ENCODE peak calls at places on chromosome 7, in five cellular contexts. L is spleen, T is mammary epithelial cell, H is cardiac muscle cell, J is lung. N is an unnamed sample.
A peak's percentile ranks its signal among the peaks of the same experiment; 100 is the strongest.

GRCh38 chr7:76217942-76218566 is 16.4 kb downstream of the SRRM3 start:
- DNase-seq in T (no peak), L (no peak), H (no peak), J (no peak), N (no peak)

GRCh38 chr7:78993341-78993740 is 460.1 kb downstream of the MAGI2 start:
- DNase-seq in T (no peak), J (no peak), H (no peak), L (no peak), N (no peak)

GRCh38 chr7:30750574-30751256 is 1.2 kb upstream of the INMT start:
- DNase-seq in H (no peak), J (peak; percentile 64), L (no peak), T (no peak), N (no peak)

GRCh38 chr7:6476596-6477374 is 29.0 kb upstream of the DAGLB start:
- DNase-seq in H (no peak), J (no peak), T (no peak), L (no peak), N (no peak)

GRCh38 chr7:80491462-80491861 is 20.4 kb downstream of the GNAT3 start:
- DNase-seq in H (no peak), L (no peak), T (no peak), J (no peak), N (no peak)

GRCh38 chr7:137961200-137962177 is 40.4 kb downstream of the CREB3L2 start:
- DNase-seq in L (no peak), T (no peak), J (no peak), H (no peak), N (no peak)

GRCh38 chr7:83697814-83698530 is 49.0 kb upstream of the SEMA3E start:
- DNase-seq in T (no peak), J (no peak), L (no peak), H (no peak), N (no peak)

GRCh38 chr7:138235207-138235606 is 158.9 kb downstream of the AKR1D1 start:
- DNase-seq in J (no peak), L (no peak), H (no peak), T (no peak), N (peak; percentile 49)

GRCh38 chr7:107119376-107120100 is 49.3 kb upstream of the HBP1 start:
- DNase-seq in L (no peak), J (no peak), H (no peak), T (no peak), N (no peak)

GRCh38 chr7:22858640-22859561 is 36.3 kb upstream of the TOMM7 start:
- DNase-seq in L (no peak), H (no peak), J (no peak), T (peak; percentile 98), N (no peak)

GRCh38 chr7:82291931-82292330 is 151.6 kb downstream of the CACNA2D1 start:
- DNase-seq in H (no peak), L (no peak), T (peak; percentile 6), J (no peak), N (no peak)

GRCh38 chr7:146136357-146136875 is 19.8 kb downstream of the CNTNAP2 start:
- DNase-seq in T (no peak), H (no peak), J (no peak), L (no peak), N (no peak)

GRCh38 chr7:105876091-105876963 is at the start of gene ATXN7L1:
- DNase-seq in T (peak; percentile 96), H (peak; percentile 98), J (peak; percentile 93), L (peak; percentile 97), N (peak; percentile 95)

GRCh38 chr7:37016073-37016878 is 292.0 kb upstream of the AOAH start:
- DNase-seq in J (no peak), T (no peak), L (no peak), H (no peak), N (no peak)

GRCh38 chr7:101172005-101172853 is 6.9 kb upstream of the VGF start:
- DNase-seq in T (no peak), J (no peak), H (no peak), L (no peak), N (no peak)
- H3K27me3 ChIP-seq in T (peaks cover 33% of the 10 kb centered on the region), J (peaks cover 26% of the 10 kb centered on the region), H (peaks cover 100% of the 10 kb centered on the region), L (peaks cover 96% of the 10 kb centered on the region), N (peaks cover 100% of the 10 kb centered on the region)

GRCh38 chr7:39428221-39428620 is 138.0 kb upstream of the YAE1 start:
- DNase-seq in L (no peak), T (peak; percentile 43), J (no peak), H (no peak), N (no peak)

GRCh38 chr7:39431242-39431641 is 135.0 kb upstream of the YAE1 start:
- DNase-seq in L (no peak), H (no peak), J (no peak), T (no peak), N (no peak)

GRCh38 chr7:39429421-39429820 is 136.8 kb upstream of the YAE1 start:
- DNase-seq in J (no peak), L (no peak), H (no peak), T (no peak), N (no peak)

GRCh38 chr7:39432368-39432767 is 133.8 kb upstream of the YAE1 start:
- DNase-seq in L (no peak), T (no peak), H (no peak), J (no peak), N (no peak)

GRCh38 chr7:39430441-39430840 is 135.8 kb upstream of the YAE1 start:
- DNase-seq in T (no peak), J (no peak), L (no peak), H (no peak), N (no peak)
- H3K4me1 ChIP-seq in T (peaks cover 6% of the 10 kb centered on the region), J (no peaks in the 10 kb centered on the region), L (no peaks in the 10 kb centered on the region), H (no peaks in the 10 kb centered on the region), N (no peaks in the 10 kb centered on the region)

GRCh38 chr7:118217068-118217715 is 7.3 kb upstream of the ANKRD7 start:
- DNase-seq in H (no peak), J (no peak), T (no peak), L (no peak), N (no peak)
- H3K27me3 ChIP-seq in H (no peaks in the 10 kb centered on the region), J (no peaks in the 10 kb centered on the region), T (no peaks in the 10 kb centered on the region), L (no peaks in the 10 kb centered on the region), N (peaks cover 7% of the 10 kb centered on the region)

DNA sequence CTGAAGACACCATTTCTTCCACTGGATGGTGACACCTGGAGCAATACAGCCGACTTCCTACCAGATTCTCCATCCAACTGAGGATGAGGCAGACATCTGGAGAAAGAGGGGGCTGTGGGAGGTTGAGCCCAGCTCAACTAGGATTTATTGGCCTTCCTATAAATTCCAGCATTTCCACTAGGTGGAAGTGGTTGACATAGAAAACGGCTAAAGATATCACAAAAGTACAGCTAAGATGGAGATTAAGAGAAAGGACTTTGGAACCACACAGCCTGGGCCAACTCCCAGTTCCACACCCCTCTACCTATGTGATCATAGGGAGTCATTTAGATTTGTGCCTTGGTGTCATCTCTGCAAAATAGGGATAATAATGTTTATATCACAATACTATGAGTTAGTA is 61.3 kb upstream of the CAV2 start:
- DNase-seq in J (no peak), H (no peak), T (no peak), L (no peak), N (peak; percentile 33)
- H3K4me1 ChIP-seq in J (peaks cover 14% of the 10 kb centered on the region), H (no peaks in the 10 kb centered on the region), T (peaks cover 38% of the 10 kb centered on the region), L (no peaks in the 10 kb centered on the region), N (peaks cover 23% of the 10 kb centered on the region)

GRCh38 chr7:7664344-7664743 is 23.8 kb downstream of the UMAD1 start:
- DNase-seq in L (no peak), J (no peak), T (no peak), H (no peak), N (no peak)

GRCh38 chr7:7668708-7669107 is 28.2 kb downstream of the UMAD1 start:
- DNase-seq in L (no peak), T (no peak), J (no peak), H (no peak), N (no peak)

GRCh38 chr7:7665031-7665430 is 24.5 kb downstream of the UMAD1 start:
- DNase-seq in T (no peak), L (no peak), H (no peak), J (no peak), N (no peak)

GRCh38 chr7:7670490-7670889 is 29.9 kb downstream of the UMAD1 start:
- DNase-seq in H (no peak), L (no peak), T (no peak), J (no peak), N (no peak)

GRCh38 chr7:7667187-7667586 is 26.6 kb downstream of the UMAD1 start:
- DNase-seq in L (no peak), J (no peak), T (no peak), H (no peak), N (no peak)
- H3K27me3 ChIP-seq in L (no peaks in the 10 kb centered on the region), J (no peaks in the 10 kb centered on the region), T (no peaks in the 10 kb centered on the region), H (no peaks in the 10 kb centered on the region), N (no peaks in the 10 kb centered on the region)

GRCh38 chr7:50377356-50377755 is 72.8 kb downstream of the FIGNL1 start:
- DNase-seq in H (no peak), L (no peak), J (no peak), T (no peak), N (no peak)
- H3K4me1 ChIP-seq in H (no peaks in the 10 kb centered on the region), L (peaks cover 6% of the 10 kb centered on the region), J (no peaks in the 10 kb centered on the region), T (peaks cover 13% of the 10 kb centered on the region), N (no peaks in the 10 kb centered on the region)

GRCh38 chr7:121908042-121908441 is 35.1 kb downstream of the PTPRZ1 start:
- DNase-seq in L (no peak), J (no peak), H (no peak), T (no peak), N (no peak)
- H3K27me3 ChIP-seq in L (no peaks in the 10 kb centered on the region), J (no peaks in the 10 kb centered on the region), H (no peaks in the 10 kb centered on the region), T (no peaks in the 10 kb centered on the region), N (no peaks in the 10 kb centered on the region)

DNA sequence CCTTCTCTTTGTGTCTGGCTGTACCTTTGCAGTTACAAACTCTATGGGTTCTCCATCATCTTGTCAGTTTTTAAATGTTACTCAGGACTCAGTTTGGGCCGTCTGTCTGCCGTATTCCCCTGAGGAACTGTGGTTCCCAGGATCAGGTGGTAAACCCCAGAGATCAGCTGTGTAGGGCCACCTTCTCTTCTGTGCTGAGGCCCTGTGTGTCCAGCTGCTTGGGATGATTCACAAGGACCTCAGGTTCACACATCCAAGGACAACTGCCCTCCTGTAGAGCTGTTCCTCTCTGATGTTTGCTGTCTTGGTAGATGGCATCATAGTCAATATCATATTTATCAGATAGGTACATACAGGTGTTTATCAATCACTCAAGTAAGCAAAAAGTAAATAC is 24.5 kb downstream of the CUL1 start:
- DNase-seq in T (no peak), L (no peak), J (no peak), H (no peak), N (no peak)
- H3K4me1 ChIP-seq in T (peaks cover 3% of the 10 kb centered on the region), L (peaks cover 5% of the 10 kb centered on the region), J (peaks cover 35% of the 10 kb centered on the region), H (no peaks in the 10 kb centered on the region), N (peaks cover 97% of the 10 kb centered on the region)

GRCh38 chr7:158586499-158587191 is 978 bp downstream of the PTPRN2 start:
- DNase-seq in J (no peak), L (peak; percentile 49), H (no peak), T (no peak), N (peak; percentile 42)
- H3K27me3 ChIP-seq in J (peaks cover 8% of the 10 kb centered on the region), L (peaks cover 42% of the 10 kb centered on the region), H (peaks cover 85% of the 10 kb centered on the region), T (peaks cover 10% of the 10 kb centered on the region), N (no peaks in the 10 kb centered on the region)

N was measured in stomach.